ENCODE peak calls at places on chromosomes 16 and 17, in six cellular contexts. One of them, this sample, is unnamed.

GRCh38 chr17:73552300-73553088 is 91.8 kb downstream of the SDK2 start:
- DNase-seq in CD8-positive, alpha-beta T cell: no peak
- DNase-seq in AG04449: no peak
- DNase-seq in type B pancreatic cell: no peak
- DNase-seq in heart right ventricle: no peak
- DNase-seq in heart left ventricle: no peak
- DNase-seq in this sample: no peak

GRCh38 chr17:80511222-80512180 is 33.1 kb upstream of the RPTOR start:
- DNase-seq in CD8-positive, alpha-beta T cell: no peak
- DNase-seq in AG04449: no peak
- DNase-seq in type B pancreatic cell: no peak
- DNase-seq in heart right ventricle: no peak
- DNase-seq in heart left ventricle: no peak
- DNase-seq in this sample: no peak

GRCh38 chr17:77733576-77734296 is 224.8 kb upstream of the TNRC6C start:
- DNase-seq in CD8-positive, alpha-beta T cell: no peak
- DNase-seq in AG04449: no peak
- DNase-seq in type B pancreatic cell: peak; percentile 25
- DNase-seq in heart right ventricle: peak; percentile 2
- DNase-seq in heart left ventricle: peak; percentile 4
- DNase-seq in this sample: no peak

GRCh38 chr17:73545633-73546032 is 98.6 kb downstream of the SDK2 start:
- DNase-seq in CD8-positive, alpha-beta T cell: no peak
- DNase-seq in AG04449: no peak
- DNase-seq in type B pancreatic cell: no peak
- DNase-seq in heart right ventricle: no peak
- DNase-seq in heart left ventricle: no peak
- DNase-seq in this sample: no peak

GRCh38 chr17:82424863-82425159 is 6.4 kb upstream of the OGFOD3 start:
- DNase-seq in CD8-positive, alpha-beta T cell: no peak
- DNase-seq in AG04449: no peak
- DNase-seq in type B pancreatic cell: no peak
- DNase-seq in heart right ventricle: no peak
- DNase-seq in heart left ventricle: no peak
- DNase-seq in this sample: no peak

GRCh38 chr17:21523482-21524210 is 147.5 kb downstream of the KCNJ12 start:
- DNase-seq in CD8-positive, alpha-beta T cell: no peak
- DNase-seq in AG04449: no peak
- DNase-seq in type B pancreatic cell: no peak
- DNase-seq in heart right ventricle: no peak
- DNase-seq in heart left ventricle: no peak
- DNase-seq in this sample: no peak

GRCh38 chr16:30395155-30395991 is at the start of gene ZNF48:
- DNase-seq in CD8-positive, alpha-beta T cell: peak; percentile 46
- DNase-seq in AG04449: peak; percentile 21
- DNase-seq in type B pancreatic cell: peak; percentile 89
- DNase-seq in heart right ventricle: peak; percentile 88
- DNase-seq in heart left ventricle: peak; percentile 89
- DNase-seq in this sample: no peak

GRCh38 chr16:69942627-69943170 is 8.4 kb upstream of the CLEC18A start:
- DNase-seq in CD8-positive, alpha-beta T cell: no peak
- DNase-seq in AG04449: no peak
- DNase-seq in type B pancreatic cell: no peak
- DNase-seq in heart right ventricle: no peak
- DNase-seq in heart left ventricle: no peak
- DNase-seq in this sample: no peak

GRCh38 chr16:69260019-69260418 is 51.1 kb upstream of the VPS4A start:
- DNase-seq in CD8-positive, alpha-beta T cell: no peak
- DNase-seq in AG04449: no peak
- DNase-seq in type B pancreatic cell: no peak
- DNase-seq in heart right ventricle: no peak
- DNase-seq in heart left ventricle: no peak
- DNase-seq in this sample: no peak

GRCh38 chr17:59845595-59846390 is 47.0 kb downstream of the TUBD1 start:
- DNase-seq in CD8-positive, alpha-beta T cell: no peak
- DNase-seq in AG04449: no peak
- DNase-seq in type B pancreatic cell: no peak
- DNase-seq in heart right ventricle: no peak
- DNase-seq in heart left ventricle: no peak
- DNase-seq in this sample: no peak

GRCh38 chr17:83155128-83156081 is 76.0 kb downstream of the METRNL start:
- DNase-seq in CD8-positive, alpha-beta T cell: no peak
- DNase-seq in AG04449: peak; percentile 75
- DNase-seq in type B pancreatic cell: peak; percentile 66
- DNase-seq in heart right ventricle: no peak
- DNase-seq in heart left ventricle: no peak
- DNase-seq in this sample: peak; percentile 81

GRCh38 chr16:20910781-20911321 is 10.3 kb downstream of the LYRM1 start:
- DNase-seq in CD8-positive, alpha-beta T cell: no peak
- DNase-seq in AG04449: peak; percentile 78
- DNase-seq in type B pancreatic cell: no peak
- DNase-seq in heart right ventricle: no peak
- DNase-seq in heart left ventricle: no peak
- DNase-seq in this sample: no peak

GRCh38 chr16:54253118-54253517 is 33.5 kb downstream of the IRX3 start:
- DNase-seq in CD8-positive, alpha-beta T cell: no peak
- DNase-seq in AG04449: no peak
- DNase-seq in type B pancreatic cell: no peak
- DNase-seq in heart right ventricle: no peak
- DNase-seq in heart left ventricle: no peak
- DNase-seq in this sample: no peak

GRCh38 chr16:75566889-75567255 is 693 bp downstream of the GABARAPL2 start:
- DNase-seq in CD8-positive, alpha-beta T cell: no peak
- DNase-seq in AG04449: no peak
- DNase-seq in type B pancreatic cell: no peak
- DNase-seq in heart right ventricle: no peak
- DNase-seq in heart left ventricle: peak; percentile 25
- DNase-seq in this sample: no peak

GRCh38 chr16:69424935-69425784 is 741 bp downstream of the CYB5B start:
- DNase-seq in CD8-positive, alpha-beta T cell: no peak
- DNase-seq in AG04449: no peak
- DNase-seq in type B pancreatic cell: no peak
- DNase-seq in heart right ventricle: no peak
- DNase-seq in heart left ventricle: no peak
- DNase-seq in this sample: no peak

GRCh38 chr17:83187782-83188311 is 108.4 kb downstream of the METRNL start:
- DNase-seq in CD8-positive, alpha-beta T cell: no peak
- DNase-seq in AG04449: no peak
- DNase-seq in type B pancreatic cell: no peak
- DNase-seq in heart right ventricle: no peak
- DNase-seq in heart left ventricle: no peak
- DNase-seq in this sample: no peak

DNA sequence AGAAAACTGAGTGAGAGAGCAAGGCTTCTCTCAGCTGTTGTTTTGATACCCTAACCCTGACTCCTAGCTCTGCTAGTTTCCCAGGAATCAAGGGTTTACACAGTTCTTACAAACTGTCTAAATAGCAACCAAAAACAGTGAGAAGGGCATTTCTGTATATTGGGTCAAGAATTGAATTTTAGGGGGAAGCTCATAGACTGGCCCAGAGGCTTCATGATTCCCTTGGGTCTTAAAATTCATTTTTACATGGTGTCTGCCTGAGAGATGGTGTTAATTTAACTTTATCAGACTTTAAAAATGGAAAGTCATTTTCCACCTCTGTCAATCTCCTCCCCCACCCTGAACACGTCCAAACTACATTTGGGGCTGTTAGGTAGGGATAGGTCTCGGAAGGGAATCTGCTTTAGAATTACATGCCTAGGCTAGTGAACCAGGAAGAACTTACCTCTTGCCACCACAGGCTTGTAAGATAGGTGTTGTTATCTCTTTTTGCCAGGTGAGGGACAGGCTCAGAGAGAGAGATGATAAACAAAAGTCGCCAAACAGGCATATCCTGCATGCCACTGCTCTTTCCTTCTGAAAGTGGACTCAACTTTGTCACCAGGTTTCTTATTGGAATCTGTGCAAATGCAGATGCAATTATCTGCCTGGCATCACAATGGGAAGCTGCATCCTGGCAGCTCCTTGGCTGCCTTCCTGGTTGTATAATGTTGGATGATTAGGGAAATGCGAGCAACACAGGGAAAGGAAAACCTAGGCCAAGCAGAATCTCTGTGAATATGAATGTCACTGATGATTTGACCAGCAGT is 3.1 kb downstream of the PHAF1 start:
- DNase-seq in CD8-positive, alpha-beta T cell: no peak
- DNase-seq in AG04449: no peak
- DNase-seq in type B pancreatic cell: no peak
- DNase-seq in heart right ventricle: no peak
- DNase-seq in heart left ventricle: no peak
- DNase-seq in this sample: no peak
- TF ChIP-seq CTCF in CD8-positive, alpha-beta T cell: no peak
- TF ChIP-seq CTCF in AG04449: no peak
- TF ChIP-seq CTCF in type B pancreatic cell: no peak
- TF ChIP-seq CTCF in heart right ventricle: no peak
- TF ChIP-seq CTCF in heart left ventricle: no peak
- TF ChIP-seq CTCF in this sample: no peak

GRCh38 chr16:1823821-1824220 is 2.8 kb downstream of the HAGH start:
- DNase-seq in CD8-positive, alpha-beta T cell: no peak
- DNase-seq in AG04449: no peak
- DNase-seq in type B pancreatic cell: no peak
- DNase-seq in heart right ventricle: no peak
- DNase-seq in heart left ventricle: no peak
- DNase-seq in this sample: no peak
- TF ChIP-seq CTCF in CD8-positive, alpha-beta T cell: no peak
- TF ChIP-seq CTCF in AG04449: peak; percentile 47
- TF ChIP-seq CTCF in type B pancreatic cell: peak; percentile 21
- TF ChIP-seq CTCF in heart right ventricle: no peak
- TF ChIP-seq CTCF in heart left ventricle: peak; percentile 12
- TF ChIP-seq CTCF in this sample: peak; percentile 9

GRCh38 chr17:7745748-7746470 is 28.4 kb downstream of the DNAH2 start:
- DNase-seq in CD8-positive, alpha-beta T cell: no peak
- DNase-seq in AG04449: peak; percentile 23
- DNase-seq in type B pancreatic cell: no peak
- DNase-seq in heart right ventricle: no peak
- DNase-seq in heart left ventricle: no peak
- DNase-seq in this sample: peak; percentile 87
- TF ChIP-seq CTCF in CD8-positive, alpha-beta T cell: no peak
- TF ChIP-seq CTCF in AG04449: no peak
- TF ChIP-seq CTCF in type B pancreatic cell: peak; percentile 45
- TF ChIP-seq CTCF in heart right ventricle: no peak
- TF ChIP-seq CTCF in heart left ventricle: no peak
- TF ChIP-seq CTCF in this sample: no peak

GRCh38 chr16:29310852-29311314 is 95.6 kb downstream of the NPIPB11 start:
- DNase-seq in CD8-positive, alpha-beta T cell: no peak
- DNase-seq in AG04449: no peak
- DNase-seq in type B pancreatic cell: no peak
- DNase-seq in heart right ventricle: no peak
- DNase-seq in heart left ventricle: no peak
- DNase-seq in this sample: no peak
- TF ChIP-seq CTCF in CD8-positive, alpha-beta T cell: no peak
- TF ChIP-seq CTCF in AG04449: no peak
- TF ChIP-seq CTCF in type B pancreatic cell: no peak
- TF ChIP-seq CTCF in heart right ventricle: no peak
- TF ChIP-seq CTCF in heart left ventricle: peak; percentile 13
- TF ChIP-seq CTCF in this sample: no peak

GRCh38 chr17:17892731-17893130 is 55.9 kb upstream of the SREBF1 start:
- DNase-seq in CD8-positive, alpha-beta T cell: no peak
- DNase-seq in AG04449: no peak
- DNase-seq in type B pancreatic cell: no peak
- DNase-seq in heart right ventricle: no peak
- DNase-seq in heart left ventricle: no peak
- DNase-seq in this sample: no peak
- TF ChIP-seq CTCF in CD8-positive, alpha-beta T cell: no peak
- TF ChIP-seq CTCF in AG04449: no peak
- TF ChIP-seq CTCF in type B pancreatic cell: no peak
- TF ChIP-seq CTCF in heart right ventricle: no peak
- TF ChIP-seq CTCF in heart left ventricle: no peak
- TF ChIP-seq CTCF in this sample: no peak

GRCh38 chr16:2496223-2497115 is 17.3 kb upstream of the ATP6V0C start:
- DNase-seq in CD8-positive, alpha-beta T cell: no peak
- DNase-seq in AG04449: no peak
- DNase-seq in type B pancreatic cell: no peak
- DNase-seq in heart right ventricle: no peak
- DNase-seq in heart left ventricle: peak; percentile 8
- DNase-seq in this sample: no peak

GRCh38 chr16:2498531-2499253 is 15.1 kb upstream of the ATP6V0C start:
- DNase-seq in CD8-positive, alpha-beta T cell: no peak
- DNase-seq in AG04449: no peak
- DNase-seq in type B pancreatic cell: no peak
- DNase-seq in heart right ventricle: no peak
- DNase-seq in heart left ventricle: no peak
- DNase-seq in this sample: no peak

GRCh38 chr16:2498085-2498484 is 15.7 kb upstream of the ATP6V0C start:
- DNase-seq in CD8-positive, alpha-beta T cell: no peak
- DNase-seq in AG04449: no peak
- DNase-seq in type B pancreatic cell: no peak
- DNase-seq in heart right ventricle: no peak
- DNase-seq in heart left ventricle: no peak
- DNase-seq in this sample: no peak

GRCh38 chr16:2497641-2498040 is 16.1 kb upstream of the ATP6V0C start:
- DNase-seq in CD8-positive, alpha-beta T cell: no peak
- DNase-seq in AG04449: no peak
- DNase-seq in type B pancreatic cell: no peak
- DNase-seq in heart right ventricle: no peak
- DNase-seq in heart left ventricle: no peak
- DNase-seq in this sample: no peak

DNA sequence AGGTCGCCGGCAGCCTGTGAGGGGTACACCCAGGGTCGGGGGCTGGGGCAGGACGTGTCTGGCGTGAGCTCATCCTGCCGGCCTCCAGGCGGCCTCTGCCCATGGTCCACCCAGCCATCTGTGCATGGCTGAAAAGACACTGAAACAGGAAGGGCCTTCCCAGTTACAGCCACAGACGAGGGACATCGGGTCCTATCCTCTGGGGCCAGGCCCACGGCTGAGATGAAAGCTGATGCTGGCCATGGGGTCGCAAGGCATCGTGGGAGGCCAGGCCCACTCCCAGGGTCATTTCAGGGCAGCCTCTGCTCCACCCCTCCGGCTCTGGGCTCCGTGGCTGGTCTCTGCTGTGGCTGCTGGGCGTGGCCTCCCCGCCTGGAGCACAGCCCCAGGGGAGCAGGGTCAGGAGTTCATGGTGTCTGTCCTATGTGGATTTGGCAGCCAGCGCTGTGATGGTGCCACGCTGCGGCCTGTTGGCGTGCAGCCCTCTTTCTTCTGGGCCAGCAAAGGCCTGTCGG is 16.6 kb upstream of the ATP6V0C start:
- DNase-seq in CD8-positive, alpha-beta T cell: no peak
- DNase-seq in AG04449: no peak
- DNase-seq in type B pancreatic cell: no peak
- DNase-seq in heart right ventricle: peak; percentile 75
- DNase-seq in heart left ventricle: peak; percentile 79
- DNase-seq in this sample: no peak
- TF ChIP-seq CTCF in CD8-positive, alpha-beta T cell: no peak
- TF ChIP-seq CTCF in AG04449: no peak
- TF ChIP-seq CTCF in type B pancreatic cell: no peak
- TF ChIP-seq CTCF in heart right ventricle: no peak
- TF ChIP-seq CTCF in heart left ventricle: no peak
- TF ChIP-seq CTCF in this sample: no peak

This sample was measured in HFF-Myc.